ENCODE peak calls at places on chromosome 1, in ten cellular contexts. K, O, Q, P, S, E, Z, N, U and W are unnamed samples.

GRCh38 chr1:227268943-227269342 is 49.3 kb downstream of the CDC42BPA start:
- DNase-seq in O (no peak), E (no peak), Q (no peak), Z (no peak), N (peak; percentile 14), S (no peak), U (no peak), K (peak; percentile 13), P (no peak), W (peak; percentile 76)

GRCh38 chr1:205505076-205505729 is 734 bp downstream of the CDK18 start:
- DNase-seq in E (no peak), N (no peak), S (no peak), K (no peak), U (no peak), P (no peak), Z (no peak), Q (no peak), O (no peak), W (no peak)

GRCh38 chr1:224632381-224632871 is 16.3 kb downstream of the CNIH3 start:
- DNase-seq in O (no peak), N (peak; percentile 95), Q (peak; percentile 94), Z (no peak), P (no peak), S (peak; percentile 43), U (no peak), E (no peak), K (peak; percentile 78), W (no peak)

GRCh38 chr1:94299627-94300552 is 62.5 kb upstream of the ARHGAP29 start:
- DNase-seq in N (peak; percentile 70), K (peak; percentile 66), U (peak; percentile 98), Z (no peak), E (no peak), P (no peak), O (no peak), Q (peak; percentile 49), S (no peak), W (no peak)

GRCh38 chr1:208410409-208410808 is 166.2 kb upstream of the PLXNA2 start:
- DNase-seq in O (no peak), S (no peak), K (no peak), Q (no peak), E (no peak), U (no peak), P (no peak), N (no peak), Z (no peak), W (no peak)

GRCh38 chr1:1393428-1393827 is 5.7 kb downstream of the CCNL2 start:
- DNase-seq in E (no peak), P (no peak), S (no peak), Q (no peak), O (no peak), Z (no peak), N (no peak), U (no peak), K (no peak), W (no peak)

GRCh38 chr1:200124309-200124708 is 96.8 kb downstream of the NR5A2 start:
- DNase-seq in Q (no peak), S (no peak), P (no peak), O (no peak), U (no peak), Z (no peak), E (no peak), N (no peak), K (no peak), W (no peak)

GRCh38 chr1:229229721-229230135 is 41.2 kb upstream of the RAB4A start:
- DNase-seq in P (no peak), S (peak; percentile 76), K (peak; percentile 49), Z (no peak), N (peak; percentile 89), U (no peak), E (no peak), Q (no peak), O (peak; percentile 39), W (no peak)

GRCh38 chr1:198246331-198246730 is 89.5 kb downstream of the NEK7 start:
- DNase-seq in S (no peak), U (no peak), N (no peak), K (no peak), O (no peak), Q (no peak), P (no peak), Z (no peak), E (no peak), W (no peak)

GRCh38 chr1:5704785-5705514 is 287.3 kb downstream of the NPHP4 start:
- DNase-seq in Q (no peak), K (no peak), U (no peak), Z (no peak), O (no peak), P (no peak), N (no peak), S (no peak), E (no peak), W (no peak)

GRCh38 chr1:244053831-244054230 is 2.7 kb downstream of the ZBTB18 start:
- DNase-seq in Z (no peak), U (no peak), Q (no peak), K (no peak), N (no peak), O (no peak), E (no peak), S (no peak), P (no peak), W (no peak)

GRCh38 chr1:168942165-168942564 is 164.3 kb upstream of the ATP1B1 start:
- DNase-seq in S (no peak), O (no peak), Z (no peak), N (no peak), K (no peak), P (no peak), U (no peak), Q (no peak), E (no peak), W (no peak)

GRCh38 chr1:211476200-211476849 is 15.6 kb downstream of the RD3 start:
- DNase-seq in O (peak; percentile 66), N (peak; percentile 81), Q (peak; percentile 63), P (peak; percentile 42), K (peak; percentile 69), Z (peak; percentile 81), S (peak; percentile 79), E (peak; percentile 64), U (peak; percentile 51), W (peak; percentile 28)

GRCh38 chr1:26351591-26352337 is 2.2 kb downstream of the CRYBG2 start:
- DNase-seq in U (peak; percentile 41), N (no peak), K (peak; percentile 53), Q (peak; percentile 65), P (no peak), E (no peak), S (no peak), Z (no peak), O (no peak), W (no peak)

DNA sequence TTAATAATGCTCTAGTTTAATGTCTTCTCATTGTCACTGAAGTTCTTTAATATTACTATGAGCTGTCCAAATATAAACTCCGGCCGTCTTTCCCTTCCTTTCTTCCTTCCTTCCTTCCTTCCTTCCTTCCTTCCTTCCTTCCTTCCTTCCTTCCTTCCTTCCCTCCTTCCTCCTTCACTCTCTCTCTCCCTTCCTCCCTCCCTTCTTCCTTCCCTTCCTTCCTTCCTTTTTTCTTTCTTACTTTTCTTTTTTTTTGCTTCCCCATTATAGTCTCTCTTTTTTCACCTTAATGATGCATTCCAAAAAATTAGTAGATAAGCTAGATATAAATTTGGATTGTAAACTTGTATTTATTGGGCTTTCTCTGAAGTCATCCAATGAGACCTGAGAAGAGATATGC is 431.0 kb upstream of the ADGRL4 start:
- DNase-seq in N (no peak), K (no peak), Q (no peak), U (no peak), O (no peak), E (no peak), Z (no peak), S (no peak), P (no peak), W (no peak)
- H3K4me3 ChIP-seq in N (no peak overlapping the region), K (no peak overlapping the region), Q (no peak overlapping the region), U (no peak overlapping the region), O (no peak overlapping the region), E (no peak overlapping the region), Z (no peak overlapping the region), S (no peak overlapping the region), P (no peak overlapping the region), W (no peak overlapping the region)

DNA sequence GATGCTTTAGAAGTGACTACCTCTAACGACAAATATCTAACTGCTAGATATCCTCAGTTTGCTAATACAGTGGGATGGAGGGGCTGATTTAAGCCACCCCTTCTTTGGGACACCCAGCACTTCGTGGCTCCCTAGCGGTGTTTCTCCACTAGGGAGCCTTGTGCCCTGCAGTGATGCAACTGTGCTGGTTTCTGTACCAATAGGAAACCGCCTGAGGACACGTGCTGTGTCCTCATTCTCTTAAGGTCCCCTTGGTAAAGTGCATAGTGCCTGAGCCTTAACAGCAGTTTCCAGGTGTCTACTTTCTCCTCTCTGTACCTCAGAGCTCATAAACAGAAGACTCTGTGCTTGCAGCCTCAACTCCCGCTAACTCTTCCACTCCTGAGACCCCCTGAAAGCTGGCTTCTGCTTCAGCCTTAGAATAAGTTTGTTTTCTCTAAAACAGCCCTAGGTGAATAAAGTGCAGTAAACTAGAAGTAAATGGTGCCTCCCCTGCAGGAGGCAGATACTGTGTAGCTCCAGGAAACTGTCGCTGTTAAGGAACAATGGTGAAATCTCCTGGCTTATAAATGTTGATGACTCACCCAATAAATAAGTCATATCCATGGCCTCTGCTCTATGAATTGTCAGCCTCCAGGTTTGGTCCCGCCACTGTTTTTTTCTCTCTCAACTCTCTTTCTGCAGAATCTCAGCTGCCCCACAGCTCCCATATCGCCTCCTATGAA is 130.4 kb downstream of the AK5 start:
- DNase-seq in Q (peak; percentile 66), O (no peak), U (no peak), S (no peak), K (peak; percentile 74), Z (no peak), E (no peak), N (peak; percentile 55), P (no peak), W (peak; percentile 43)
- TF ChIP-seq CTCF in Q (no peak), O (no peak), U (peak; percentile 23), S (no peak), K (no peak), Z (no peak), E (no peak), N (no peak), P (no peak), W (no peak)

DNA sequence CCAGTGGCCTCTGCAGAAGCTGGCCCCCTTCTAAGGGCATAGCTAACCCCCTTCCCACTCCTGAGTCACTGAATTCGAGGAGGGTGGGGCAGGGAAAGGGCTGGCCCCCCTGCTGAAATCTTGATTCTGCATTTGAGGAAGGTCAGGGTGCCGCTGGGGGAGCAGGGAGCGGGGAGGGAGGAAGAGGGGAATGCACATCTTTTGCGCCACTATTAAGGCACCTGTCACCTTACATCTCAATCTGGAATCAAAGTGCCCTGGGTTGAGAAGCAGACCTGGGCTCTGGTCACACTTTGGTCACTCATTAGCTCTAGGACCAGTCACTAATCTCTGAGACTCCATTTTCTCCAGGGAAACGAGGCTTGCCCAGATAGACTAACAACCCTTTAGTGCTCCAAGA is 62.0 kb downstream of the TOR1AIP2 start:
- DNase-seq in O (no peak), Q (no peak), P (no peak), K (no peak), N (no peak), Z (no peak), E (no peak), U (no peak), S (no peak), W (no peak)
- H3K4me3 ChIP-seq in O (no peak overlapping the region), Q (no peak overlapping the region), P (peak overlapping the region; percentile 45), K (peak overlapping the region; percentile 52), N (peak overlapping the region; percentile 27), Z (peak overlapping the region; percentile 28), E (peak overlapping the region; percentile 34), U (peak overlapping the region; percentile 61), S (peak overlapping the region; percentile 47), W (no peak overlapping the region)

DNA sequence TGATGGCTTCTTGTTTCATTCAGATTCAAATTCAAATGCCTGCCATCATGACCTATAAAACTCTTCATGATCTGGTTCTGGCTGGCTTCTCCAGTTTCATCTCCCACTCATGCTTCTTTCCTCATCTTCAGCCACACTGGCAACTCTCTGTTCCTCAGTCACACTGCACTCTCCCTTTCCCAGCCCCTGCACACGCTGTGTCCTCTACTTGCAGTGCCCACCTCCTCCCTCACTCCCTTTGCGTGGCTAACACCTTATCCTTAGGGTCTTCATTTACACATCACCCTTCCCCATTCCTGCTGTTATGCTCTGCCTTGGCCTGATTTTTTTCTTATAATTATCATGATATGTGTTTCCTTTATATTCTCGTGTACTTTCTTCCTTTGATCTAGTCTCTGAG is 120.6 kb upstream of the LMO4 start:
- DNase-seq in P (no peak), E (no peak), Z (no peak), O (no peak), N (no peak), K (no peak), S (no peak), Q (no peak), U (no peak), W (no peak)
- TF ChIP-seq CTCF in P (no peak), E (no peak), Z (no peak), O (no peak), N (no peak), K (no peak), S (no peak), Q (no peak), U (no peak), W (no peak)